ENCODE peak calls at places on chromosomes 13 and 19, in nine cellular contexts. K is PC-3; Q is cardiac muscle cell; V is fibroblast of lung; M is bronchial epithelial cell; J is breast epithelium; Y is psoas muscle; N is CD8-positive, alpha-beta memory T cell; I is heart left ventricle. S is an unnamed sample.

GRCh38 chr19:30669329-30670010 is 297.3 kb downstream of the ZNF536 start:
- DNase-seq in J (peak; percentile 45), Y (peak; percentile 59), M (no peak), V (peak; percentile 47), K (peak; percentile 39), I (peak; percentile 30), N (peak; percentile 10), Q (peak; percentile 43), S (peak; percentile 88)

GRCh38 chr13:33797622-33798021 is 20.3 kb upstream of the RFC3 start:
- DNase-seq in Q (peak; percentile 21), Y (no peak), I (no peak), M (no peak), J (no peak), K (peak; percentile 15), V (peak; percentile 36), N (no peak), S (no peak)

GRCh38 chr19:38734426-38735256 is 9.6 kb downstream of the CAPN12 start:
- DNase-seq in M (peak; percentile 38), I (peak; percentile 15), V (no peak), N (peak; percentile 44), Q (no peak), K (peak; percentile 35), Y (no peak), J (peak; percentile 42), S (peak; percentile 60)

GRCh38 chr13:31236211-31236786 is 36.5 kb downstream of the B3GLCT start:
- DNase-seq in Q (peak; percentile 75), J (no peak), M (peak; percentile 55), N (peak; percentile 3), V (peak; percentile 72), K (peak; percentile 51), Y (no peak), I (no peak), S (no peak)

GRCh38 chr13:95471960-95472359 is 80.6 kb upstream of the CLDN10 start:
- DNase-seq in Y (no peak), K (no peak), V (no peak), M (no peak), N (no peak), J (no peak), Q (no peak), I (no peak), S (no peak)

GRCh38 chr19:18603255-18603957 is 3.2 kb downstream of the CRLF1 start:
- DNase-seq in M (no peak), J (no peak), N (no peak), Y (peak; percentile 22), Q (peak; percentile 33), K (peak; percentile 15), I (no peak), V (no peak), S (no peak)

GRCh38 chr19:38298841-38299680 is 5.0 kb upstream of the C19orf33 start:
- DNase-seq in J (no peak), M (no peak), Q (peak; percentile 43), N (no peak), V (peak; percentile 34), I (no peak), K (peak; percentile 50), Y (no peak), S (no peak)

GRCh38 chr19:21117041-21117907 is 24.6 kb upstream of the ZNF431 start:
- DNase-seq in K (no peak), V (no peak), M (peak; percentile 48), I (no peak), N (no peak), Y (no peak), Q (no peak), J (no peak), S (no peak)

GRCh38 chr13:78978381-78978998 is 319.5 kb upstream of the OBI1 start:
- DNase-seq in Q (peak; percentile 77), Y (no peak), M (peak; percentile 65), N (peak; percentile 20), I (peak; percentile 14), K (peak; percentile 68), J (no peak), V (peak; percentile 75), S (no peak)

GRCh38 chr19:56934438-56935090 is 94.0 kb upstream of the PEG3 start:
- DNase-seq in Q (no peak), M (no peak), N (no peak), V (no peak), K (no peak), J (peak; percentile 24), I (no peak), Y (no peak), S (no peak)

GRCh38 chr19:51783373-51783772 is 11.6 kb upstream of the FPR3 start:
- DNase-seq in Y (no peak), V (no peak), Q (peak; percentile 58), K (peak; percentile 72), M (peak; percentile 40), I (no peak), J (no peak), N (no peak), S (no peak)

GRCh38 chr19:46878613-46879375 is 18.0 kb downstream of the ARHGAP35 start:
- DNase-seq in J (no peak), N (no peak), I (no peak), K (peak; percentile 80), Y (no peak), Q (peak; percentile 75), M (no peak), V (peak; percentile 77), S (no peak)

GRCh38 chr19:16293133-16294085 is 31.2 kb upstream of the KLF2 start:
- DNase-seq in K (peak; percentile 90), J (peak; percentile 62), Y (peak; percentile 77), I (peak; percentile 85), Q (peak; percentile 100), V (peak; percentile 98), N (no peak), M (peak; percentile 20), S (peak; percentile 91)

GRCh38 chr13:112106467-112107141 is 39.7 kb downstream of the SOX1 start:
- DNase-seq in Y (no peak), J (no peak), Q (no peak), K (no peak), V (no peak), M (no peak), I (no peak), N (no peak), S (no peak)

GRCh38 chr13:112105884-112106283 is 38.9 kb downstream of the SOX1 start:
- DNase-seq in J (no peak), N (no peak), I (no peak), K (no peak), Q (no peak), M (no peak), Y (no peak), V (no peak), S (peak; percentile 30)

GRCh38 chr13:112105244-112105681 is 38.3 kb downstream of the SOX1 start:
- DNase-seq in M (no peak), Y (no peak), Q (no peak), K (no peak), N (no peak), J (no peak), I (no peak), V (no peak), S (no peak)

GRCh38 chr13:112104873-112105234 is 37.9 kb downstream of the SOX1 start:
- DNase-seq in Y (no peak), V (no peak), M (no peak), K (no peak), J (no peak), Q (no peak), N (no peak), I (no peak), S (no peak)

GRCh38 chr13:112107289-112107688 is 40.3 kb downstream of the SOX1 start:
- DNase-seq in J (no peak), Q (no peak), Y (no peak), M (no peak), N (no peak), V (no peak), K (no peak), I (no peak), S (peak; percentile 57)
- H3K27me3 ChIP-seq in J (peaks cover 82% of the 10 kb centered on the region), Q (peaks cover 100% of the 10 kb centered on the region), Y (peaks cover 10% of the 10 kb centered on the region), M (peaks cover 6% of the 10 kb centered on the region), N (no peaks in the 10 kb centered on the region), V (no peaks in the 10 kb centered on the region), K (peaks cover 24% of the 10 kb centered on the region), I (peaks cover 86% of the 10 kb centered on the region), S (no peaks in the 10 kb centered on the region)

DNA sequence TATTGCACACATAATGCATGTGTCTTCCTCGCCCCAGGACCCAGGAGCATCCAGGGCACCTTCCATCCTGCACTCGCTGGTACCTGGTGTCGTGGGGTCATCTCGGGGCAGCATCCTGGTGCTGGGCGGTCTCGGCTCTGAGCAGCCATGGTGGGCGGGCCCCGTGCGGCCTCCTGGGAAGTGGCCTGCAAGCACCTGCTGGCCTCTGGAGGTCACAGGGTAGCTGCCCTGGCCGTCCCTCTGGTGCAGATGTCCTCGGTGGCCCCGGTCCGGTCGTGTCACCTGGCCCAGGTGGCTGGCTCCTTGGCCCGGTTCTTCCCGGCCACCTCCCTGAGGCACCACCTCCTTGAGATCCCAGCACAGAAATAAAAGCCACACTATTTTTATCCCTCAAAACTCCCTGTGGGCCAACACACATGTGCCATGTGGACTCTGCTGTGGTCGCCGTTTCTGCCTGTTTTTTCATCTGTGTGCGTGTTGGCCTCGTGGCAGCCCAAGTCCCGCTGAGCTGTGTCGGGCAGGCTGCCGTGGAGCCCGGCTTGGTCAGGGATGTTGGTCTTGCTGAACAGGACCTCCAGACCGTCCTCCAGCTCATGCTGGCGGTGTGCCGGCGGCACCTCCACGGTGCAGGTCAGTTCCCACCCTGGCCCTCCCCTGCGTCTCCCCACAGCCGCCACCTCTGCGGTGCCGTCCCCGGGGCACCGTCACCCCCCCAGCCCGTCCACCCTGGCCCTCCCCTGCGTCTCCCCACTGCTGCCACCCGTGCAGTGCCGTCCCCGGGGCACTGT is 5.0 kb upstream of the GZMM start:
- DNase-seq in I (no peak), Y (no peak), V (no peak), M (no peak), Q (no peak), J (no peak), N (no peak), K (no peak), S (no peak)
- H3K27me3 ChIP-seq in I (no peaks in the 10 kb centered on the region), Y (no peaks in the 10 kb centered on the region), V (no peaks in the 10 kb centered on the region), M (no peaks in the 10 kb centered on the region), Q (no peaks in the 10 kb centered on the region), J (no peaks in the 10 kb centered on the region), N (no peaks in the 10 kb centered on the region), K (no peaks in the 10 kb centered on the region), S (no peaks in the 10 kb centered on the region)

GRCh38 chr13:28705734-28706133 is 13.0 kb downstream of the SLC46A3 start:
- DNase-seq in M (no peak), K (no peak), N (no peak), V (peak; percentile 33), J (no peak), Q (peak; percentile 74), I (no peak), Y (no peak), S (no peak)
- H3K27me3 ChIP-seq in M (no peaks in the 10 kb centered on the region), K (no peaks in the 10 kb centered on the region), N (no peaks in the 10 kb centered on the region), V (no peaks in the 10 kb centered on the region), J (no peaks in the 10 kb centered on the region), Q (no peaks in the 10 kb centered on the region), I (no peaks in the 10 kb centered on the region), Y (no peaks in the 10 kb centered on the region), S (no peaks in the 10 kb centered on the region)

DNA sequence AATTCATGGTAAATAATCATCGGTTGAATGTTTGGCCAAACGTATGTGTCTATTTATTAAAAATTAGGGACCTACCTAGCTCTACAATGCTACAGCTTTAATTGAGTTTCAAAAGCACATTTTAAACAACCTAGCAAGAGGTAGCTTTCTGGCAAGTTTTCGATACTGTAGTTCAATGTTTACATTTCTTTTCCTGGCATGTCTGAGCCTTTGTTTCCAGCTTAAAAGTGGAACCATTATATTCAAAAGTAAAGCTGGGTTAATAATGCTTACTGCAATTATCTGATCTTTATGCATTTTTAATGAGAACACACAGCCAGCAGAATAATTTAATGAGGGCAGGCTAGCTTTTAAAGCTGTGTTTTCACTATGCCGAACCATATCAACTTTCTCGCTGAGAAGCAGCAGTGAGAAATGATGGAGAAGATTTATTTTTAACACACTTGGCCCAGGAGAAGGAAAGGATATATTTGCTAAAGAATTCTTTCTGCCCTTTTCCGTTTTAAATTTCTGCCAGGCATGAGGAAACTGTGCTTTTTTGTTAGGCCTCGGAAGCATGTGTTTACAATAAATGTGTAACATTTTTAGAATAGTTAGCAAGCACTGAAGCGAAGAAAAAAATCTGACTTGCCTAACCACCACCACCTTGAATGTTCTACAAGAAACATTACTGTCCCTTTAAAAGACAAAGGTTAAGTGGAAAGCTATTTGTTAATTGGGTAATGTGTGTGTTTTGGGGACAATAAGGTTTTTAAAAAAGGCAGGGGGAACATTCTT is 989 bp downstream of the MBNL2 start:
- DNase-seq in Q (no peak), J (no peak), V (no peak), I (no peak), Y (no peak), K (peak; percentile 34), N (no peak), M (peak; percentile 11), S (no peak)
- H3K27me3 ChIP-seq in Q (no peaks in the 10 kb centered on the region), J (no peaks in the 10 kb centered on the region), V (no peaks in the 10 kb centered on the region), I (no peaks in the 10 kb centered on the region), Y (no peaks in the 10 kb centered on the region), K (no peaks in the 10 kb centered on the region), N (no peaks in the 10 kb centered on the region), M (no peaks in the 10 kb centered on the region), S (no peaks in the 10 kb centered on the region)